ENCODE peak calls at places on chromosome 22, in six cellular contexts. X, M, B, Q, E and R are unnamed samples. For H3K4me1, the result is how much of the 10 kb centered on the place peaks cover.

GRCh38 chr22:46997311-46997970 is 235.0 kb downstream of the TBC1D22A start:
- DNase-seq in B (no peak), Q (peak), E (no peak), M (no peak), X (no peak), R (no peak)

GRCh38 chr22:21841422-21841821 is 26.0 kb downstream of the MAPK1 start:
- DNase-seq in B (no peak), E (no peak), X (no peak), Q (no peak), M (no peak), R (no peak)

GRCh38 chr22:44455151-44455962 is 42.7 kb downstream of the RTL6 start:
- DNase-seq in Q (no peak), B (no peak), X (no peak), E (no peak), M (peak), R (no peak)

GRCh38 chr22:27801197-27801615 is 350 bp downstream of the MN1 start:
- DNase-seq in B (peak), M (peak), X (peak), E (peak), Q (no peak), R (no peak)

GRCh38 chr22:32589007-32589406 is 114.4 kb downstream of the FBXO7 start:
- DNase-seq in X (no peak), M (no peak), E (no peak), B (no peak), Q (no peak), R (no peak)

GRCh38 chr22:42270178-42270511 is 308 bp downstream of the TCF20 start:
- DNase-seq in E (no peak), B (peak), Q (peak), M (peak), X (peak), R (no peak)

GRCh38 chr22:31244044-31244942 is 32.2 kb downstream of the LIMK2 start:
- DNase-seq in E (peak), X (no peak), Q (peak), M (no peak), B (peak), R (no peak)

GRCh38 chr22:37485714-37486223 is 415 bp downstream of the MFNG start:
- DNase-seq in E (no peak), X (no peak), M (no peak), B (peak), Q (no peak), R (no peak)

GRCh38 chr22:24845036-24845918 is 39.3 kb downstream of the SGSM1 start:
- DNase-seq in X (no peak), M (no peak), E (peak), Q (no peak), B (no peak), R (no peak)

GRCh38 chr22:25202290-25202921 is 2.7 kb downstream of the CRYBB3 start:
- DNase-seq in X (peak), M (peak), B (peak), E (peak), Q (peak), R (no peak)

GRCh38 chr22:47203554-47203991 is 441.1 kb downstream of the TBC1D22A start:
- DNase-seq in Q (no peak), B (no peak), X (no peak), M (peak), E (no peak), R (peak)

GRCh38 chr22:37018815-37019308 is 385 bp downstream of the TST start:
- DNase-seq in B (peak), X (peak), Q (no peak), M (peak), E (peak), R (no peak)

GRCh38 chr22:32271389-32271788 is 16.2 kb upstream of the SLC5A4 start:
- DNase-seq in E (no peak), X (no peak), M (no peak), Q (no peak), B (no peak), R (no peak)

GRCh38 chr22:23286296-23286695 is 106.0 kb downstream of the BCR start:
- DNase-seq in B (no peak), E (no peak), M (no peak), Q (no peak), X (no peak), R (no peak)

GRCh38 chr22:42695294-42695693 is 25.4 kb downstream of the A4GALT start:
- DNase-seq in E (no peak), Q (no peak), B (no peak), X (no peak), M (no peak), R (no peak)

GRCh38 chr22:44091021-44091721 is 67.1 kb downstream of the PARVB start:
- DNase-seq in E (peak), Q (no peak), M (no peak), B (no peak), X (no peak), R (no peak)

GRCh38 chr22:44378380-44378779 is 65.6 kb upstream of the SHISAL1 start:
- DNase-seq in E (no peak), X (no peak), Q (no peak), B (no peak), M (no peak), R (no peak)

GRCh38 chr22:47000256-47000655 is 237.8 kb downstream of the TBC1D22A start:
- DNase-seq in X (no peak), M (no peak), B (no peak), E (no peak), Q (no peak), R (no peak)

GRCh38 chr22:22666307-22667091 is 22.1 kb downstream of the GGTLC2 start:
- DNase-seq in E (no peak), X (no peak), Q (peak), M (peak), B (peak), R (no peak)

GRCh38 chr22:31096637-31097274 is 10.6 kb downstream of the SELENOM start:
- DNase-seq in M (no peak), E (no peak), B (no peak), Q (no peak), X (no peak), R (no peak)

GRCh38 chr22:41576877-41577276 is 12.8 kb downstream of the PMM1 start:
- DNase-seq in B (peak), X (peak), Q (peak), E (peak), M (peak), R (no peak)

GRCh38 chr22:39242389-39242808 is 2.4 kb downstream of the PDGFB start:
- DNase-seq in B (no peak), M (no peak), X (no peak), E (no peak), Q (no peak), R (no peak)

GRCh38 chr22:40055143-40055926 is 60.6 kb downstream of the FAM83F start:
- DNase-seq in B (peak), Q (no peak), M (no peak), X (no peak), E (no peak), R (no peak)

GRCh38 chr22:24834845-24835570 is 29.0 kb downstream of the SGSM1 start:
- DNase-seq in E (no peak), Q (no peak), B (peak), X (no peak), M (peak), R (no peak)

GRCh38 chr22:37196539-37197450 is 8.7 kb upstream of the C1QTNF6 start:
- DNase-seq in B (peak), E (peak), Q (peak), X (peak), M (peak), R (peak)

GRCh38 chr22:37581534-37581933 is 1.6 kb upstream of the LGALS2 start:
- DNase-seq in M (peak), B (no peak), X (peak), E (no peak), Q (no peak), R (no peak)

GRCh38 chr22:31748490-31748889 is 1.4 kb downstream of the PRR14L start:
- DNase-seq in Q (no peak), X (no peak), E (peak), B (no peak), M (no peak), R (no peak)

GRCh38 chr22:25929479-25929878 is 187.5 kb downstream of the MYO18B start:
- DNase-seq in Q (no peak), X (no peak), B (no peak), E (no peak), M (no peak), R (no peak)

GRCh38 chr22:24989541-24989951 is 37.0 kb downstream of the KIAA1671 start:
- DNase-seq in X (no peak), M (no peak), E (peak), B (no peak), Q (no peak), R (no peak)

GRCh38 chr22:27215826-27216320 is 558.5 kb downstream of the MIAT start:
- DNase-seq in B (no peak), Q (no peak), E (peak), M (no peak), X (no peak), R (no peak)

GRCh38 chr22:27941143-27941542 is 22.1 kb upstream of the PITPNB start:
- DNase-seq in E (no peak), M (no peak), Q (no peak), X (no peak), B (no peak), R (no peak)

GRCh38 chr22:39592104-39593060 is 21.8 kb downstream of the CACNA1I start:
- DNase-seq in M (peak), Q (no peak), E (peak), B (peak), X (peak), R (no peak)

GRCh38 chr22:49976439-49977175 is 16.0 kb downstream of the PIM3 start:
- DNase-seq in E (no peak), Q (no peak), X (no peak), M (no peak), B (no peak), R (no peak)

GRCh38 chr22:46052801-46053562 is 76.0 kb upstream of the WNT7B start:
- DNase-seq in X (peak), Q (peak), E (peak), B (peak), M (peak), R (peak)

GRCh38 chr22:46982635-46983034 is 220.2 kb downstream of the TBC1D22A start:
- DNase-seq in X (no peak), Q (no peak), M (no peak), B (no peak), E (no peak), R (no peak)

GRCh38 chr22:43008509-43008908 is 6.4 kb downstream of the PACSIN2 start:
- DNase-seq in Q (peak), E (no peak), M (no peak), X (no peak), B (no peak), R (no peak)

GRCh38 chr22:47197735-47198500 is 435.5 kb downstream of the TBC1D22A start:
- DNase-seq in B (no peak), X (no peak), E (no peak), Q (no peak), M (peak), R (peak)

GRCh38 chr22:42930810-42931420 is 73.8 kb upstream of the ARFGAP3 start:
- DNase-seq in Q (no peak), B (no peak), M (peak), X (peak), E (peak), R (no peak)

GRCh38 chr22:48660795-48661740 is 1166.6 kb downstream of the BRD1 start:
- DNase-seq in X (no peak), E (no peak), B (no peak), Q (no peak), M (no peak), R (no peak)
- H3K4me1 ChIP-seq in X (under half), E (under half), B (under half), Q (under half), M (under half), R (under half)

DNA sequence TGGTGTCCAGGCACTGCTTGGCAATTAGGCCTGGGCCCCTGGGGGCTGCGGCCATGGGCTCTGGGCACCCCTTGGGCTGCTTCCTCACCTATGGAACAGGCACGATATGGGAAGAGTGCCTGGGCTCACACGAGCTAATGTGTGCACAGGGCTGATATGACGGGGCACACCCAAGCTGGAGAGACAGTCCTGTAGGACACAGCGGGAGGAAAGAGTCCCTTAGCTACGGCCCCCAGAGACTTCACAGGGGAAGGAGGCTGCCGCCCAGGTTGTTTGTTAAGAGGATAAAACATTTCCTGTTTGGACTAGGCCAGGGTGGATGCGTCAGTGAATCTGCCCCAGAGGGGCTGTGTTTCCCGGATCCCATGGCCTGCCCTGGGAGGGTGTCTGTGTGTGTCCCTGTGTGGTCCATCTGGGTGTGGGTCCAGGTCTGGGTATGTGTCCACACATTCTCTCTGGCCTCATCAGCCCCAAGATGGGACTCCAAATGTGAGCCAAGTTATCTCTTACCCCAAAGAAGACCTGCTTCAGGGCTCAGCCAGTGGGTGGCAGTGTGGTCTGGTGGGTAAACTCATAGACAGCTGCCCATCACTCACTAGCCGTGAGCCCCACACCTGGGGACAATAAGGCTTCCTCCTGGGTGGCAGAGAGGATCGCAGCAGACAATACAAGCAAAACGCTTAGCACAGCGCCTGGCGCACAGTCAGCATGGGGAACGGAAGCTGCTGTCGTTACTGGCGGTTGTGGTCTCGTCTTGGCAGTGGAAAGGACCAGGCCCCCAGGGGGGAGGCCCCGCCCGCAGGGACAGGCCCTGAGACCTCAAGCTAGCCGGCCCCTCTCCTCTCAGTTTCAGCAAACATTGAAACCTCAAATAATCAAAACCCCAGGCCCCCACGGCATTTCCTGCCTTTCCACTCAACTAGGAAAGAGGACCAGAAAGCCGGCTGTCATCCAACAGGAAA is 3.2 kb upstream of the EMID1 start:
- DNase-seq in Q (peak), B (peak), M (peak), E (peak), X (no peak), R (no peak)
- TF ChIP-seq CTCF in Q (peak), B (peak), M (no peak), E (peak), X (no peak), R (no peak)

DNA sequence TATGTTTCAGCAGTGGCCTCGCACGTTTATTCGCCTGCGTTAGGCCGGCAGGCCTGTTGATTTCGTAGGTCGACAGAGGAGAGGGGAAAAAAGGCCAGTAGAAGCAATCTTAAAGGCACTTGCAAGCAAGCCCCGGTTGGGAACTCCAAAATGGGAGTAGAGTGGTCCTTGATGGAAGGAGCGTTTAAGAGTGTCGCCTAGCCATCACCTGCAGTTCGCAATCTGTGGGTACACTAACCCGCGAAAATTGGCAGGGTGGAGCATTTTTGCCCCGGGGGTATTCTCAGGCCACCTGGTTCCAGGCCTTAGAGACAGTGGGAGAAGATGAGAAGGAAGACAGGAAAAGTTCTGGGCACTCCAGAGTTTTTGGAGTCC is 1.1 kb downstream of the EWSR1 start:
- DNase-seq in M (no peak), X (no peak), Q (peak), B (no peak), E (no peak), R (no peak)
- H3K4me1 ChIP-seq in M (half or more), X (under half), Q (under half), B (under half), E (under half), R (half or more)

DNA sequence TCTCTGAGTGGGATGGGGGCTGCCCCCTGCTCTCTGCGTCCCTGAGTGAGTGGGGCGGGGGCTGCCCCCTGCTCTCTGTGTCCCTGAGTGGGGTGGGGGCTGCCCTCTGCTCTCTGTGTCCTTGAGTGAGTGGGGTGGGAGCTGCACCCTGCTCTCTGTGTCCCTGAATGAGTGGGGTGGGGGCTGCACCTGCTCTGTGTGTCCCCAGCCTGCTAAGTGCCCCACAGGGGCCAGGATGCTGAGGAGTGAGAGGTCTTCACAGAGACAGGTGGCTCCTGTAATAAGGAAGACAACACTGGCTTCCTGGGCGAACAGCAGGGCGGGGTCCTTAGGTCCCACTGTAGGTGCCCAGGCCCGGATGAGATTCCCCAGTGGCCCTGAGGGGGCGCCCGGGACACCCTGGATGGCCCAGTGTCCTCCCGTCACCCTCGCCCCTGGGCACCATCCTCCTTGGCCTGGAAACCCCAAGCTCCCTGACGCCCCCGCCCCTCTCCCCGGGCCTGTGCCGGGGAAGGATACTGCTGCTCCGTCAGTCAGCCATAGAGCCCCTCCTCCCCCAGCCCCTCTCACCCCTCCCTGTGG is 3.8 kb upstream of the CCDC188 start:
- DNase-seq in M (no peak), X (no peak), B (no peak), E (no peak), Q (no peak), R (no peak)
- TF ChIP-seq CTCF in M (no peak), X (no peak), B (no peak), E (no peak), Q (peak), R (no peak)